ENCODE peak calls at places on chromosomes 12 and 14, in six cellular contexts. W is NCI-H2081; B is stomach; G is CD8-positive, alpha-beta T cell; S is GM10248; T is sigmoid colon. X is an unnamed sample.

GRCh38 chr12:108665608-108666202 is 32.0 kb upstream of the SELPLG start:
- DNase-seq in W (no peak), G (no peak), T (no peak), B (no peak), S (no peak), X (no peak)

GRCh38 chr14:104081951-104082464 is 3.5 kb upstream of the ASPG start:
- DNase-seq in B (no peak), W (no peak), S (no peak), T (no peak), G (no peak), X (no peak)

GRCh38 chr14:86641310-86641709 is 1111.4 kb downstream of the FLRT2 start:
- DNase-seq in B (no peak), S (no peak), W (no peak), G (no peak), T (no peak), X (no peak)

GRCh38 chr14:81164167-81164774 is 56.5 kb downstream of the GTF2A1 start:
- DNase-seq in G (no peak), B (peak; percentile 46), T (no peak), S (peak; percentile 57), W (peak; percentile 54), X (peak; percentile 24)

GRCh38 chr14:102471921-102472814 is 37.4 kb downstream of the ANKRD9 start:
- DNase-seq in G (no peak), S (no peak), W (no peak), B (no peak), T (no peak), X (no peak)

GRCh38 chr12:5171701-5172100 is 128.0 kb downstream of the KCNA5 start:
- DNase-seq in T (no peak), W (peak; percentile 47), S (no peak), G (no peak), B (no peak), X (no peak)

GRCh38 chr12:124727244-124727673 is 136.4 kb downstream of the SCARB1 start:
- DNase-seq in T (peak; percentile 90), B (peak; percentile 43), S (peak; percentile 58), G (no peak), W (no peak), X (no peak)

GRCh38 chr12:65896743-65897142 is 72.5 kb downstream of the HMGA2 start:
- DNase-seq in G (no peak), S (no peak), W (no peak), T (no peak), B (no peak), X (no peak)

GRCh38 chr14:105422695-105423487 is 3.3 kb downstream of the MTA1 start:
- DNase-seq in T (no peak), W (no peak), B (no peak), G (no peak), S (no peak), X (no peak)

GRCh38 chr12:93819048-93819491 is 141.9 kb downstream of the CRADD start:
- DNase-seq in S (no peak), G (no peak), T (peak; percentile 96), B (peak; percentile 39), W (no peak), X (no peak)

GRCh38 chr12:93514853-93515252 is 47.5 kb downstream of the MRPL42 start:
- DNase-seq in T (no peak), G (no peak), S (no peak), B (no peak), W (no peak), X (no peak)

GRCh38 chr14:75479770-75480600 is 42.3 kb upstream of the BATF start:
- DNase-seq in W (no peak), S (peak; percentile 69), G (no peak), T (peak; percentile 45), B (no peak), X (no peak)

GRCh38 chr12:15706010-15706676 is 83.0 kb downstream of the EPS8 start:
- DNase-seq in S (no peak), W (no peak), G (no peak), B (peak; percentile 54), T (no peak), X (no peak)

GRCh38 chr12:5514545-5514944 is 82.6 kb downstream of the NTF3 start:
- DNase-seq in W (no peak), T (no peak), S (no peak), B (no peak), G (no peak), X (no peak)

GRCh38 chr12:72271401-72271740 is 799 bp upstream of the TRHDE start:
- DNase-seq in W (no peak), S (no peak), B (no peak), G (no peak), T (no peak), X (no peak)

X was measured in NCI-H1436 treated with DMSO at 0.1 percent for 48 hours.